ENCODE peak calls at places on chromosomes 3 and 15, in five cellular contexts. I is choroid plexus epithelial cell, F is glutamatergic neuron, W is Daoy, J is NCI-H146. Q is an unnamed sample.

GRCh38 chr15:98689431-98689861 is 41.1 kb downstream of the IGF1R start:
- DNase-seq in I (peak), F (no peak), W (peak), J (no peak), Q (peak)

GRCh38 chr15:89399390-89400120 is 64.9 kb upstream of the POLG start:
- DNase-seq in I (no peak), F (peak), W (peak), J (peak), Q (no peak)

GRCh38 chr15:40877691-40878090 is 3.7 kb upstream of the RHOV start:
- DNase-seq in I (no peak), F (no peak), W (no peak), J (no peak), Q (no peak)

GRCh38 chr3:29494305-29495036 is 213.6 kb downstream of the RBMS3 start:
- DNase-seq in I (no peak), F (no peak), W (no peak), J (no peak), Q (peak)

GRCh38 chr15:42073418-42073817 is 20.9 kb downstream of the PLA2G4D start:
- DNase-seq in I (no peak), F (no peak), W (peak), J (no peak), Q (no peak)

GRCh38 chr3:126857928-126858327 is 125.0 kb upstream of the PLXNA1 start:
- DNase-seq in I (no peak), F (no peak), W (no peak), J (peak), Q (no peak)

GRCh38 chr3:28343144-28343543 is 5.4 kb upstream of the ZCWPW2 start:
- DNase-seq in I (no peak), F (no peak), W (no peak), J (no peak), Q (no peak)

GRCh38 chr3:194300392-194300758 is 50.8 kb downstream of the CPN2 start:
- DNase-seq in I (no peak), F (peak), W (peak), J (no peak), Q (peak)

GRCh38 chr3:70393881-70394612 is 81.6 kb upstream of the MDFIC2 start:
- DNase-seq in I (no peak), F (no peak), W (no peak), J (no peak), Q (no peak)

GRCh38 chr3:133464573-133464972 is 64.7 kb downstream of the BFSP2 start:
- DNase-seq in I (peak), F (no peak), W (peak), J (peak), Q (peak)

GRCh38 chr3:169634618-169635236 is 28.8 kb downstream of the MECOM start:
- DNase-seq in I (no peak), F (no peak), W (peak), J (no peak), Q (peak)

GRCh38 chr3:149020196-149020838 is 29.0 kb downstream of the GYG1 start:
- DNase-seq in I (no peak), F (no peak), W (no peak), J (no peak), Q (peak)

Q was measured in fibroblast of the aortic adventitia.